ENCODE peak calls at places on chromosomes 3 and 15, in nine cellular contexts. One of them, this sample, is unnamed.

GRCh38 chr15:74517096-74517495 is 23.9 kb upstream of the ARID3B start:
- DNase-seq in GM18507: no peak
- DNase-seq in neural crest cell: no peak
- DNase-seq in activated gamma-delta T cell treated with Interleukin-2 at 50 U/mL for 16 hours: no peak
- DNase-seq in activated CD8-positive, alpha-beta memory T cell treated with anti-CD3 and anti-CD28 coated beads for 1 hour: no peak
- DNase-seq in fibroblast of villous mesenchyme: no peak
- DNase-seq in head of caudate nucleus: no peak
- DNase-seq in AG10803: no peak
- DNase-seq in GM04504: no peak
- DNase-seq in this sample: no peak

GRCh38 chr3:81622395-81622794 is 139.1 kb downstream of the GBE1 start:
- DNase-seq in GM18507: no peak
- DNase-seq in neural crest cell: no peak
- DNase-seq in activated gamma-delta T cell treated with Interleukin-2 at 50 U/mL for 16 hours: no peak
- DNase-seq in activated CD8-positive, alpha-beta memory T cell treated with anti-CD3 and anti-CD28 coated beads for 1 hour: no peak
- DNase-seq in fibroblast of villous mesenchyme: peak
- DNase-seq in head of caudate nucleus: no peak
- DNase-seq in AG10803: peak
- DNase-seq in GM04504: no peak
- DNase-seq in this sample: no peak

GRCh38 chr3:19147905-19148767 is at the start of gene KCNH8:
- DNase-seq in GM18507: no peak
- DNase-seq in neural crest cell: peak
- DNase-seq in activated gamma-delta T cell treated with Interleukin-2 at 50 U/mL for 16 hours: peak
- DNase-seq in activated CD8-positive, alpha-beta memory T cell treated with anti-CD3 and anti-CD28 coated beads for 1 hour: no peak
- DNase-seq in fibroblast of villous mesenchyme: no peak
- DNase-seq in head of caudate nucleus: peak
- DNase-seq in AG10803: no peak
- DNase-seq in GM04504: no peak
- DNase-seq in this sample: peak

GRCh38 chr3:13461169-13462124 is 18.7 kb upstream of the HDAC11 start:
- DNase-seq in GM18507: no peak
- DNase-seq in neural crest cell: peak
- DNase-seq in activated gamma-delta T cell treated with Interleukin-2 at 50 U/mL for 16 hours: peak
- DNase-seq in activated CD8-positive, alpha-beta memory T cell treated with anti-CD3 and anti-CD28 coated beads for 1 hour: peak
- DNase-seq in fibroblast of villous mesenchyme: peak
- DNase-seq in head of caudate nucleus: peak
- DNase-seq in AG10803: no peak
- DNase-seq in GM04504: no peak
- DNase-seq in this sample: peak

GRCh38 chr3:188900421-188900941 is 271.3 kb upstream of the TPRG1 start:
- DNase-seq in GM18507: no peak
- DNase-seq in neural crest cell: no peak
- DNase-seq in activated gamma-delta T cell treated with Interleukin-2 at 50 U/mL for 16 hours: no peak
- DNase-seq in activated CD8-positive, alpha-beta memory T cell treated with anti-CD3 and anti-CD28 coated beads for 1 hour: no peak
- DNase-seq in fibroblast of villous mesenchyme: peak
- DNase-seq in head of caudate nucleus: no peak
- DNase-seq in AG10803: peak
- DNase-seq in GM04504: peak
- DNase-seq in this sample: no peak

GRCh38 chr15:38066612-38067011 is 132.2 kb downstream of the TMCO5A start:
- DNase-seq in GM18507: no peak
- DNase-seq in neural crest cell: no peak
- DNase-seq in activated gamma-delta T cell treated with Interleukin-2 at 50 U/mL for 16 hours: no peak
- DNase-seq in activated CD8-positive, alpha-beta memory T cell treated with anti-CD3 and anti-CD28 coated beads for 1 hour: no peak
- DNase-seq in fibroblast of villous mesenchyme: no peak
- DNase-seq in head of caudate nucleus: no peak
- DNase-seq in AG10803: no peak
- DNase-seq in GM04504: no peak
- DNase-seq in this sample: no peak

GRCh38 chr3:193569119-193569518 is 14.4 kb upstream of the ATP13A4 start:
- DNase-seq in GM18507: no peak
- DNase-seq in neural crest cell: no peak
- DNase-seq in activated gamma-delta T cell treated with Interleukin-2 at 50 U/mL for 16 hours: no peak
- DNase-seq in activated CD8-positive, alpha-beta memory T cell treated with anti-CD3 and anti-CD28 coated beads for 1 hour: no peak
- DNase-seq in fibroblast of villous mesenchyme: no peak
- DNase-seq in head of caudate nucleus: no peak
- DNase-seq in AG10803: no peak
- DNase-seq in GM04504: no peak
- DNase-seq in this sample: no peak

GRCh38 chr15:67225336-67225735 is 29.1 kb downstream of the AAGAB start:
- DNase-seq in GM18507: no peak
- DNase-seq in neural crest cell: no peak
- DNase-seq in activated gamma-delta T cell treated with Interleukin-2 at 50 U/mL for 16 hours: no peak
- DNase-seq in activated CD8-positive, alpha-beta memory T cell treated with anti-CD3 and anti-CD28 coated beads for 1 hour: no peak
- DNase-seq in fibroblast of villous mesenchyme: peak
- DNase-seq in head of caudate nucleus: no peak
- DNase-seq in AG10803: peak
- DNase-seq in GM04504: peak
- DNase-seq in this sample: no peak

GRCh38 chr3:45538641-45538986 is 55.9 kb upstream of the LIMD1 start:
- DNase-seq in GM18507: no peak
- DNase-seq in neural crest cell: no peak
- DNase-seq in activated gamma-delta T cell treated with Interleukin-2 at 50 U/mL for 16 hours: no peak
- DNase-seq in activated CD8-positive, alpha-beta memory T cell treated with anti-CD3 and anti-CD28 coated beads for 1 hour: no peak
- DNase-seq in fibroblast of villous mesenchyme: no peak
- DNase-seq in head of caudate nucleus: no peak
- DNase-seq in AG10803: no peak
- DNase-seq in GM04504: no peak
- DNase-seq in this sample: no peak

GRCh38 chr3:72887378-72887722 is 496 bp upstream of the GXYLT2 start:
- DNase-seq in GM18507: no peak
- DNase-seq in neural crest cell: no peak
- DNase-seq in activated gamma-delta T cell treated with Interleukin-2 at 50 U/mL for 16 hours: no peak
- DNase-seq in activated CD8-positive, alpha-beta memory T cell treated with anti-CD3 and anti-CD28 coated beads for 1 hour: no peak
- DNase-seq in fibroblast of villous mesenchyme: no peak
- DNase-seq in head of caudate nucleus: no peak
- DNase-seq in AG10803: no peak
- DNase-seq in GM04504: no peak
- DNase-seq in this sample: no peak

GRCh38 chr15:85764649-85765277 is 30.0 kb downstream of the KLHL25 start:
- DNase-seq in GM18507: no peak
- DNase-seq in neural crest cell: no peak
- DNase-seq in activated gamma-delta T cell treated with Interleukin-2 at 50 U/mL for 16 hours: no peak
- DNase-seq in activated CD8-positive, alpha-beta memory T cell treated with anti-CD3 and anti-CD28 coated beads for 1 hour: no peak
- DNase-seq in fibroblast of villous mesenchyme: no peak
- DNase-seq in head of caudate nucleus: no peak
- DNase-seq in AG10803: peak
- DNase-seq in GM04504: no peak
- DNase-seq in this sample: no peak

GRCh38 chr3:27141668-27142067 is 227.5 kb downstream of the NEK10 start:
- DNase-seq in GM18507: no peak
- DNase-seq in neural crest cell: no peak
- DNase-seq in activated gamma-delta T cell treated with Interleukin-2 at 50 U/mL for 16 hours: no peak
- DNase-seq in activated CD8-positive, alpha-beta memory T cell treated with anti-CD3 and anti-CD28 coated beads for 1 hour: no peak
- DNase-seq in fibroblast of villous mesenchyme: no peak
- DNase-seq in head of caudate nucleus: no peak
- DNase-seq in AG10803: no peak
- DNase-seq in GM04504: no peak
- DNase-seq in this sample: no peak

GRCh38 chr3:129732200-129732876 is 125.9 kb upstream of the PLXND1 start:
- DNase-seq in GM18507: no peak
- DNase-seq in neural crest cell: no peak
- DNase-seq in activated gamma-delta T cell treated with Interleukin-2 at 50 U/mL for 16 hours: no peak
- DNase-seq in activated CD8-positive, alpha-beta memory T cell treated with anti-CD3 and anti-CD28 coated beads for 1 hour: no peak
- DNase-seq in fibroblast of villous mesenchyme: peak
- DNase-seq in head of caudate nucleus: no peak
- DNase-seq in AG10803: no peak
- DNase-seq in GM04504: no peak
- DNase-seq in this sample: no peak

GRCh38 chr3:147854542-147854941 is 445.4 kb downstream of the ZIC1 start:
- DNase-seq in GM18507: no peak
- DNase-seq in neural crest cell: no peak
- DNase-seq in activated gamma-delta T cell treated with Interleukin-2 at 50 U/mL for 16 hours: no peak
- DNase-seq in activated CD8-positive, alpha-beta memory T cell treated with anti-CD3 and anti-CD28 coated beads for 1 hour: no peak
- DNase-seq in fibroblast of villous mesenchyme: no peak
- DNase-seq in head of caudate nucleus: no peak
- DNase-seq in AG10803: no peak
- DNase-seq in GM04504: no peak
- DNase-seq in this sample: no peak

GRCh38 chr3:59178698-59179097 is 128.9 kb upstream of the CFAP20DC start:
- DNase-seq in GM18507: no peak
- DNase-seq in neural crest cell: no peak
- DNase-seq in activated gamma-delta T cell treated with Interleukin-2 at 50 U/mL for 16 hours: no peak
- DNase-seq in activated CD8-positive, alpha-beta memory T cell treated with anti-CD3 and anti-CD28 coated beads for 1 hour: no peak
- DNase-seq in fibroblast of villous mesenchyme: no peak
- DNase-seq in head of caudate nucleus: no peak
- DNase-seq in AG10803: no peak
- DNase-seq in GM04504: no peak
- DNase-seq in this sample: no peak

GRCh38 chr3:181687190-181687589 is 24.5 kb upstream of the SOX2 start:
- DNase-seq in GM18507: no peak
- DNase-seq in neural crest cell: no peak
- DNase-seq in activated gamma-delta T cell treated with Interleukin-2 at 50 U/mL for 16 hours: no peak
- DNase-seq in activated CD8-positive, alpha-beta memory T cell treated with anti-CD3 and anti-CD28 coated beads for 1 hour: no peak
- DNase-seq in fibroblast of villous mesenchyme: no peak
- DNase-seq in head of caudate nucleus: no peak
- DNase-seq in AG10803: no peak
- DNase-seq in GM04504: no peak
- DNase-seq in this sample: no peak

GRCh38 chr3:143775401-143775970 is 72.8 kb downstream of the SLC9A9 start:
- DNase-seq in GM18507: peak
- DNase-seq in neural crest cell: no peak
- DNase-seq in activated gamma-delta T cell treated with Interleukin-2 at 50 U/mL for 16 hours: no peak
- DNase-seq in activated CD8-positive, alpha-beta memory T cell treated with anti-CD3 and anti-CD28 coated beads for 1 hour: no peak
- DNase-seq in fibroblast of villous mesenchyme: peak
- DNase-seq in head of caudate nucleus: peak
- DNase-seq in AG10803: peak
- DNase-seq in GM04504: no peak
- DNase-seq in this sample: no peak

GRCh38 chr15:91801836-91802534 is 51.5 kb upstream of the SLCO3A1 start:
- DNase-seq in GM18507: no peak
- DNase-seq in neural crest cell: no peak
- DNase-seq in activated gamma-delta T cell treated with Interleukin-2 at 50 U/mL for 16 hours: no peak
- DNase-seq in activated CD8-positive, alpha-beta memory T cell treated with anti-CD3 and anti-CD28 coated beads for 1 hour: no peak
- DNase-seq in fibroblast of villous mesenchyme: no peak
- DNase-seq in head of caudate nucleus: no peak
- DNase-seq in AG10803: no peak
- DNase-seq in GM04504: no peak
- DNase-seq in this sample: no peak

GRCh38 chr3:85481411-85482192 is 522.8 kb downstream of the CADM2 start:
- DNase-seq in GM18507: no peak
- DNase-seq in neural crest cell: no peak
- DNase-seq in activated gamma-delta T cell treated with Interleukin-2 at 50 U/mL for 16 hours: no peak
- DNase-seq in activated CD8-positive, alpha-beta memory T cell treated with anti-CD3 and anti-CD28 coated beads for 1 hour: no peak
- DNase-seq in fibroblast of villous mesenchyme: no peak
- DNase-seq in head of caudate nucleus: no peak
- DNase-seq in AG10803: no peak
- DNase-seq in GM04504: no peak
- DNase-seq in this sample: no peak

GRCh38 chr15:60479711-60480110 is 769 bp upstream of the ICE2 start:
- DNase-seq in GM18507: no peak
- DNase-seq in neural crest cell: no peak
- DNase-seq in activated gamma-delta T cell treated with Interleukin-2 at 50 U/mL for 16 hours: no peak
- DNase-seq in activated CD8-positive, alpha-beta memory T cell treated with anti-CD3 and anti-CD28 coated beads for 1 hour: no peak
- DNase-seq in fibroblast of villous mesenchyme: no peak
- DNase-seq in head of caudate nucleus: no peak
- DNase-seq in AG10803: no peak
- DNase-seq in GM04504: no peak
- DNase-seq in this sample: no peak

GRCh38 chr15:93018574-93018973 is 70.4 kb downstream of the RGMA start:
- DNase-seq in GM18507: no peak
- DNase-seq in neural crest cell: no peak
- DNase-seq in activated gamma-delta T cell treated with Interleukin-2 at 50 U/mL for 16 hours: no peak
- DNase-seq in activated CD8-positive, alpha-beta memory T cell treated with anti-CD3 and anti-CD28 coated beads for 1 hour: no peak
- DNase-seq in fibroblast of villous mesenchyme: no peak
- DNase-seq in head of caudate nucleus: peak
- DNase-seq in AG10803: no peak
- DNase-seq in GM04504: no peak
- DNase-seq in this sample: no peak

GRCh38 chr3:123098411-123099330 is 31.8 kb downstream of the PDIA5 start:
- DNase-seq in GM18507: no peak
- DNase-seq in neural crest cell: no peak
- DNase-seq in activated gamma-delta T cell treated with Interleukin-2 at 50 U/mL for 16 hours: no peak
- DNase-seq in activated CD8-positive, alpha-beta memory T cell treated with anti-CD3 and anti-CD28 coated beads for 1 hour: no peak
- DNase-seq in fibroblast of villous mesenchyme: no peak
- DNase-seq in head of caudate nucleus: no peak
- DNase-seq in AG10803: peak
- DNase-seq in GM04504: no peak
- DNase-seq in this sample: no peak